ENCODE peak calls at places on chromosomes 7 and 10, in seven cellular contexts. One of them, this sample, is unnamed.

GRCh38 chr7:127582361-127582760 is 3.0 kb downstream of the GCC1 start:
- DNase-seq in stomach: peak
- DNase-seq in cardiac fibroblast: peak
- DNase-seq in brain microvascular endothelial cell: peak
- DNase-seq in pancreas: peak
- DNase-seq in esophagus muscularis mucosa: no peak
- DNase-seq in lower lobe of right lung: no peak
- DNase-seq in this sample: no peak

GRCh38 chr10:127720142-127720541 is 16.8 kb upstream of the FOXI2 start:
- DNase-seq in lower lobe of right lung: no peak
- DNase-seq in stomach: no peak
- DNase-seq in pancreas: no peak
- DNase-seq in cardiac fibroblast: no peak
- DNase-seq in brain microvascular endothelial cell: no peak
- DNase-seq in esophagus muscularis mucosa: no peak
- DNase-seq in this sample: no peak

GRCh38 chr7:155576900-155577508 is 30.6 kb upstream of the CNPY1 start:
- DNase-seq in pancreas: no peak
- DNase-seq in esophagus muscularis mucosa: no peak
- DNase-seq in stomach: peak
- DNase-seq in brain microvascular endothelial cell: no peak
- DNase-seq in lower lobe of right lung: no peak
- DNase-seq in cardiac fibroblast: no peak
- DNase-seq in this sample: no peak

GRCh38 chr7:98287486-98287959 is 6.0 kb downstream of the BRI3 start:
- DNase-seq in esophagus muscularis mucosa: no peak
- DNase-seq in lower lobe of right lung: peak
- DNase-seq in pancreas: peak
- DNase-seq in cardiac fibroblast: no peak
- DNase-seq in stomach: peak
- DNase-seq in brain microvascular endothelial cell: no peak
- DNase-seq in this sample: no peak

GRCh38 chr7:74658171-74659004 is 870 bp downstream of the GTF2I start:
- DNase-seq in esophagus muscularis mucosa: peak
- DNase-seq in pancreas: peak
- DNase-seq in stomach: peak
- DNase-seq in lower lobe of right lung: peak
- DNase-seq in cardiac fibroblast: peak
- DNase-seq in brain microvascular endothelial cell: peak
- DNase-seq in this sample: peak

GRCh38 chr7:152162287-152162686 is 136.8 kb downstream of the GALNT11 start:
- DNase-seq in esophagus muscularis mucosa: no peak
- DNase-seq in lower lobe of right lung: no peak
- DNase-seq in stomach: no peak
- DNase-seq in brain microvascular endothelial cell: no peak
- DNase-seq in cardiac fibroblast: no peak
- DNase-seq in pancreas: no peak
- DNase-seq in this sample: no peak

GRCh38 chr7:124764847-124765400 is 668 bp downstream of the GPR37 start:
- DNase-seq in lower lobe of right lung: peak
- DNase-seq in esophagus muscularis mucosa: no peak
- DNase-seq in brain microvascular endothelial cell: no peak
- DNase-seq in pancreas: no peak
- DNase-seq in stomach: peak
- DNase-seq in cardiac fibroblast: peak
- DNase-seq in this sample: no peak

GRCh38 chr7:158512042-158512441 is 75.6 kb downstream of the PTPRN2 start:
- DNase-seq in esophagus muscularis mucosa: no peak
- DNase-seq in lower lobe of right lung: no peak
- DNase-seq in stomach: no peak
- DNase-seq in brain microvascular endothelial cell: no peak
- DNase-seq in cardiac fibroblast: no peak
- DNase-seq in pancreas: no peak
- DNase-seq in this sample: no peak

GRCh38 chr10:75230600-75231038 is 5.1 kb downstream of the COMTD1 start:
- DNase-seq in brain microvascular endothelial cell: peak
- DNase-seq in lower lobe of right lung: peak
- DNase-seq in stomach: peak
- DNase-seq in esophagus muscularis mucosa: peak
- DNase-seq in cardiac fibroblast: peak
- DNase-seq in pancreas: peak
- DNase-seq in this sample: no peak

GRCh38 chr10:69505636-69506318 is 54.5 kb downstream of the TSPAN15 start:
- DNase-seq in stomach: no peak
- DNase-seq in esophagus muscularis mucosa: peak
- DNase-seq in cardiac fibroblast: no peak
- DNase-seq in brain microvascular endothelial cell: no peak
- DNase-seq in lower lobe of right lung: no peak
- DNase-seq in pancreas: no peak
- DNase-seq in this sample: no peak

GRCh38 chr7:24052572-24053223 is 231.3 kb upstream of the NPY start:
- DNase-seq in stomach: no peak
- DNase-seq in lower lobe of right lung: no peak
- DNase-seq in brain microvascular endothelial cell: peak
- DNase-seq in cardiac fibroblast: peak
- DNase-seq in pancreas: no peak
- DNase-seq in esophagus muscularis mucosa: no peak
- DNase-seq in this sample: peak

GRCh38 chr10:69486922-69487730 is 35.9 kb downstream of the TSPAN15 start:
- DNase-seq in lower lobe of right lung: peak
- DNase-seq in pancreas: no peak
- DNase-seq in cardiac fibroblast: no peak
- DNase-seq in stomach: no peak
- DNase-seq in brain microvascular endothelial cell: no peak
- DNase-seq in esophagus muscularis mucosa: no peak
- DNase-seq in this sample: peak

GRCh38 chr7:105084581-105084980 is 70.6 kb downstream of the KMT2E start:
- DNase-seq in stomach: no peak
- DNase-seq in lower lobe of right lung: no peak
- DNase-seq in cardiac fibroblast: no peak
- DNase-seq in pancreas: no peak
- DNase-seq in brain microvascular endothelial cell: no peak
- DNase-seq in esophagus muscularis mucosa: no peak
- DNase-seq in this sample: no peak

GRCh38 chr7:2583798-2584580 is 25.2 kb downstream of the IQCE start:
- DNase-seq in pancreas: peak
- DNase-seq in stomach: no peak
- DNase-seq in esophagus muscularis mucosa: no peak
- DNase-seq in brain microvascular endothelial cell: no peak
- DNase-seq in lower lobe of right lung: no peak
- DNase-seq in cardiac fibroblast: no peak
- DNase-seq in this sample: no peak

GRCh38 chr7:123460616-123461015 is 73.8 kb downstream of the IQUB start:
- DNase-seq in stomach: no peak
- DNase-seq in pancreas: no peak
- DNase-seq in brain microvascular endothelial cell: peak
- DNase-seq in lower lobe of right lung: no peak
- DNase-seq in esophagus muscularis mucosa: no peak
- DNase-seq in cardiac fibroblast: peak
- DNase-seq in this sample: peak

GRCh38 chr7:81769891-81770818 is at the start of gene HGF:
- DNase-seq in brain microvascular endothelial cell: peak
- DNase-seq in esophagus muscularis mucosa: peak
- DNase-seq in cardiac fibroblast: peak
- DNase-seq in stomach: peak
- DNase-seq in lower lobe of right lung: peak
- DNase-seq in pancreas: peak
- DNase-seq in this sample: no peak
- TF ChIP-seq CTCF in brain microvascular endothelial cell: peak
- TF ChIP-seq CTCF in esophagus muscularis mucosa: peak
- TF ChIP-seq CTCF in cardiac fibroblast: peak
- TF ChIP-seq CTCF in stomach: no peak
- TF ChIP-seq CTCF in lower lobe of right lung: no peak
- TF ChIP-seq CTCF in pancreas: no peak
- TF ChIP-seq CTCF in this sample: peak

GRCh38 chr7:34157137-34157536 is 251.8 kb downstream of the BMPER start:
- DNase-seq in cardiac fibroblast: no peak
- DNase-seq in esophagus muscularis mucosa: no peak
- DNase-seq in stomach: no peak
- DNase-seq in pancreas: no peak
- DNase-seq in lower lobe of right lung: no peak
- DNase-seq in brain microvascular endothelial cell: no peak
- DNase-seq in this sample: no peak
- H3K4me3 ChIP-seq in cardiac fibroblast: no peak
- H3K4me3 ChIP-seq in esophagus muscularis mucosa: no peak
- H3K4me3 ChIP-seq in stomach: no peak
- H3K4me3 ChIP-seq in pancreas: no peak
- H3K4me3 ChIP-seq in lower lobe of right lung: no peak
- H3K4me3 ChIP-seq in brain microvascular endothelial cell: no peak
- H3K4me3 ChIP-seq in this sample: no peak

DNA sequence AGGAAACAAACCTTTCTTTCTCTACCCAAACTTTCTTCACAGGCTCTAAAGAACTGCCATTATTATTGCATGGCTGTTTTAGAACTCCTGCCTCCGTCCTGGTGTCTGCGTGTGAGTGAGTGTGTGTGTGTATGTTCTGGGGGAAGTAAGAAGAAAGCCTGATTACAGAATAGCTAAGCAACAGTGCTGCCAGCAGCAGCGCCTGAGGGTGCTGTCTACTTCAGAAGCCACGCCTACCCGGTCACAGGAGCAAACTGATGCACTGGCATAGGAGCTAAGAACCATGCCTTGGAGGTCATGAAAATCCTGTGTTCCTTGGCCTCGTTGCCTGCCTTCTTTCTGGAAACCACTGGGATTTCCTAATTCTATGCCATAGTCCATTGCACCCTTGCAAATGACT is 25.2 kb downstream of the LIPK start:
- DNase-seq in esophagus muscularis mucosa: no peak
- DNase-seq in stomach: peak
- DNase-seq in brain microvascular endothelial cell: no peak
- DNase-seq in lower lobe of right lung: peak
- DNase-seq in pancreas: no peak
- DNase-seq in cardiac fibroblast: no peak
- DNase-seq in this sample: no peak
- TF ChIP-seq CTCF in esophagus muscularis mucosa: no peak
- TF ChIP-seq CTCF in stomach: no peak
- TF ChIP-seq CTCF in brain microvascular endothelial cell: no peak
- TF ChIP-seq CTCF in lower lobe of right lung: no peak
- TF ChIP-seq CTCF in pancreas: no peak
- TF ChIP-seq CTCF in cardiac fibroblast: no peak
- TF ChIP-seq CTCF in this sample: no peak

DNA sequence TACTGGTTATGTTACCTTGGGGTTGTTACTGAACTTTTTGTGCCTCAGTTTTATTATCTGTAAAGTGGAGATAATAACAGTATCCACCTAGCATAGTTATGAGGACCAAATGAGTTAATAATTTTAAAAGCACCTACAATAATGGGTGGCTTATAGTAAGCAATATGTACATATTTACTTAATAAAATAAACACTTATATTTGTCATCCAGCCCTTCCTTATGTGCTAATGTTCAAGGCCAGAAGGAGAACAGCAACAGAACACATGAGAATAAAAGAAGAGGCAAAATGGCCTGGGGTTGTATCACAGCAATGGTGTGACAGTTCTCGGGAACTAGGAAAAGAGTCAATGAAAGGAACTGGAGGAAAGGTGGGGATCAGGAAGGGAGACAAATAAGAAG is 255.4 kb upstream of the LRGUK start:
- DNase-seq in pancreas: no peak
- DNase-seq in lower lobe of right lung: no peak
- DNase-seq in esophagus muscularis mucosa: no peak
- DNase-seq in cardiac fibroblast: no peak
- DNase-seq in brain microvascular endothelial cell: no peak
- DNase-seq in stomach: no peak
- DNase-seq in this sample: no peak
- H3K4me3 ChIP-seq in pancreas: no peak
- H3K4me3 ChIP-seq in lower lobe of right lung: no peak
- H3K4me3 ChIP-seq in esophagus muscularis mucosa: no peak
- H3K4me3 ChIP-seq in cardiac fibroblast: no peak
- H3K4me3 ChIP-seq in brain microvascular endothelial cell: no peak
- H3K4me3 ChIP-seq in stomach: no peak
- H3K4me3 ChIP-seq in this sample: no peak

GRCh38 chr7:132907380-132907940 is 174.4 kb downstream of the CHCHD3 start:
- DNase-seq in esophagus muscularis mucosa: no peak
- DNase-seq in pancreas: no peak
- DNase-seq in stomach: no peak
- DNase-seq in brain microvascular endothelial cell: no peak
- DNase-seq in cardiac fibroblast: no peak
- DNase-seq in lower lobe of right lung: no peak
- DNase-seq in this sample: no peak
- TF ChIP-seq CTCF in esophagus muscularis mucosa: no peak
- TF ChIP-seq CTCF in pancreas: no peak
- TF ChIP-seq CTCF in stomach: no peak
- TF ChIP-seq CTCF in brain microvascular endothelial cell: no peak
- TF ChIP-seq CTCF in cardiac fibroblast: no peak
- TF ChIP-seq CTCF in lower lobe of right lung: no peak
- TF ChIP-seq CTCF in this sample: no peak

DNA sequence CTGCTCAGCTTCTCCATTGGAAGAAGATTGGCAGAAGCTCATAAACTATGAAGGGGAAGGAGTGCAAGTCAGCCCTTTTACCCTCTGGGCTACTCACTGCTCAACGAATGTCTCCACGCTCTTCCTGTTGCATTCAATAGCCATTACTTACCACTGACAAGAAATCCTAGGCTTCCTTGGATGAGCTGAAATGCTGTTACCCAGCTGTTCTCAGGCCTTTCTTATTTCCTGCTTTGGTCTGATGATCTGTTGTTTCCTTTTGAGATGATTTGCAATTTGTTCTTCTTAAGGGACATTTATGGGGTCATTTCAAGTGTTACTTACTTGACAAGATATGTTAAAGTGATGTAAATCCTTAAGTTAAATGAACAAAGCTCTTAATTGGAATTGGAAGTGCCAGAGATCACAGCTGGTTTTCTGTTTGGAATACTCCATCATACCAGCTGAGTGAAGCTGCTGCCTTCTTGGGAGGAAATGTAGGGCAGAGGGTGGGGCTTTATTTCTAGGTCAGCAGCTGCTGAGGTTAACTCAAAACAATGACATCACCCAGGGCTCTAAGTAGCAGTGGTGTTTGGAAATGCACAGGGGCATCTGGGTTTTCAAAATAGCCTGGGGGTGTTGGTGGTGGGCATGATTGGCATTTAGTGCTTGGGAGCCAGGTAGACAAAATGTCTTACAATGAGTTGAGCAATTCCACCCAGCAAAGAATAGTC is 169.9 kb downstream of the PRKCQ start:
- DNase-seq in lower lobe of right lung: no peak
- DNase-seq in pancreas: no peak
- DNase-seq in esophagus muscularis mucosa: no peak
- DNase-seq in cardiac fibroblast: peak
- DNase-seq in brain microvascular endothelial cell: peak
- DNase-seq in stomach: no peak
- DNase-seq in this sample: no peak
- H3K4me3 ChIP-seq in lower lobe of right lung: no peak
- H3K4me3 ChIP-seq in pancreas: no peak
- H3K4me3 ChIP-seq in esophagus muscularis mucosa: no peak
- H3K4me3 ChIP-seq in cardiac fibroblast: no peak
- H3K4me3 ChIP-seq in brain microvascular endothelial cell: no peak
- H3K4me3 ChIP-seq in stomach: no peak
- H3K4me3 ChIP-seq in this sample: no peak

This sample was measured in kidney epithelial cell.